ENCODE peak calls at places on chromosomes 4 and X, in five cellular contexts. F is upper lobe of left lung, M is GM12878, L is K562, T is HepG2. R is an unnamed sample.

GRCh38 chrX:17846045-17846444 is 15.1 kb downstream of the RAI2 start:
- ATAC-seq in F (no peak), M (no peak), T (no peak), L (no peak), R (peak)

GRCh38 chr4:2487632-2488031 is 18.7 kb downstream of the RNF4 start:
- ATAC-seq in F (no peak), T (no peak), L (no peak), M (peak), R (no peak)

GRCh38 chr4:10821826-10822225 is 137.3 kb upstream of the CLNK start:
- ATAC-seq in L (no peak), M (no peak), T (no peak), F (no peak), R (no peak)

GRCh38 chr4:8515316-8516060 is 64.7 kb upstream of the GPR78 start:
- ATAC-seq in F (peak), T (no peak), L (no peak), M (no peak), R (no peak)

GRCh38 chr4:19346636-19347035 is 905.1 kb upstream of the SLIT2 start:
- ATAC-seq in F (no peak), L (no peak), M (no peak), T (no peak), R (no peak)

GRCh38 chr4:69759189-69759604 is 1.2 kb downstream of the SULT1B1 start:
- ATAC-seq in L (no peak), M (no peak), F (no peak), T (no peak), R (no peak)

GRCh38 chrX:124342174-124342867 is 4.0 kb upstream of the SH2D1A start:
- ATAC-seq in T (no peak), L (peak), F (no peak), M (peak), R (no peak)

GRCh38 chrX:106481341-106481740 is 130.4 kb upstream of the RADX start:
- ATAC-seq in T (peak), L (peak), M (peak), F (peak), R (peak)

GRCh38 chr4:160370046-160370445 is 1267.2 kb downstream of the RAPGEF2 start:
- ATAC-seq in T (no peak), F (no peak), M (no peak), L (no peak), R (no peak)

GRCh38 chr4:45347056-45347455 is 620.7 kb upstream of the GNPDA2 start:
- ATAC-seq in T (no peak), M (no peak), F (no peak), L (no peak), R (no peak)

GRCh38 chr4:123121241-123121907 is 199.0 kb upstream of the NUDT6 start:
- ATAC-seq in L (no peak), F (no peak), M (no peak), T (peak), R (no peak)

GRCh38 chrX:53357799-53358530 is 64.5 kb downstream of the SMC1A start:
- ATAC-seq in M (no peak), T (no peak), F (no peak), L (no peak), R (no peak)

GRCh38 chrX:66203114-66203513 is 39.1 kb downstream of the HEPH start:
- ATAC-seq in F (no peak), M (peak), T (no peak), L (no peak), R (no peak)

GRCh38 chrX:66200855-66201795 is 37.1 kb downstream of the HEPH start:
- ATAC-seq in L (peak), M (peak), F (no peak), T (no peak), R (no peak)

GRCh38 chrX:66200050-66200664 is 36.1 kb downstream of the HEPH start:
- ATAC-seq in L (peak), T (no peak), M (peak), F (peak), R (no peak)
- TF ChIP-seq POLR2A in L (peak), T (no peak), M (no peak), F (no peak), R (no peak)

GRCh38 chr4:7460591-7460990 is 25.9 kb upstream of the PSAPL1 start:
- ATAC-seq in L (peak), M (no peak), T (peak), F (no peak), R (no peak)

GRCh38 chr4:7458066-7458425 is 23.3 kb upstream of the PSAPL1 start:
- ATAC-seq in M (no peak), L (no peak), T (no peak), F (no peak), R (no peak)

GRCh38 chr4:7459471-7459870 is 24.7 kb upstream of the PSAPL1 start:
- ATAC-seq in T (no peak), M (no peak), F (no peak), L (no peak), R (no peak)

GRCh38 chr4:7457201-7458065 is 22.7 kb upstream of the PSAPL1 start:
- ATAC-seq in L (no peak), M (no peak), F (no peak), T (peak), R (peak)

GRCh38 chr4:7458477-7458876 is 23.7 kb upstream of the PSAPL1 start:
- ATAC-seq in M (no peak), F (no peak), T (no peak), L (no peak), R (no peak)
- TF ChIP-seq POLR2AphosphoS5 in M (no peak), F (no peak), T (no peak), L (no peak), R (no peak)

DNA sequence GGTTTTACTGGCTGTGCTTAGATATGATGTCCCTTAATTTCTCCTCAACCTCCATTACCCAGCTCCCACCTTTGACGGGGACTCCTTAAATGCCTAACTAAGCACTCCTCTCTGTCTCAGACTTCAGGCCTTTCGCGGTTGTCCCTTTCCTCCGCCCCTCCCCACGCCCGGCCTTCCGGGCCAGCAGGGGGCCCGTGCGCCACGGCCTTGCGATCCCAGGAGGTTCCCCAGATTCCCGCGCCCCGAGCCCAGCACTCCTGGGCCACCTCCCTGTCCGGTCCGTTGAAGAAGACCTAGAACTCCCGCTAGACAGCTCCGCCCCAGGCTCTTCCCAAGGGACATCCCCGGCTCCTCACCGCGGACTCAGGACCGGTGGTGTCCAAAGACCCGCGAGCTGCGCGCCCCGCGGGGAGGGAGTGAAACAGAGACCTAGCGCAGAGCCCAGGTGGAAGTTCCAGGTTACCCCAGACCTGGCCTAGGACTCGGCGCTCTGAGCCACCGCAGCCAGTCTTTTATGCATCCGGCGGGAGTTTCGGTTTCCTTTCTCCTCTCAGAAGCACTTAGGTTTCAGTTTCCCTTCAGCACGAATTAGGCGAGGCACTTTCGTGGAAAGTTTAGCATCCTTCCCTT is at the start of gene DDX60:
- ATAC-seq in T (peak), L (peak), M (peak), F (peak), R (peak)
- TF ChIP-seq POLR2A in T (no peak), L (no peak), M (peak), F (peak), R (no peak)

DNA sequence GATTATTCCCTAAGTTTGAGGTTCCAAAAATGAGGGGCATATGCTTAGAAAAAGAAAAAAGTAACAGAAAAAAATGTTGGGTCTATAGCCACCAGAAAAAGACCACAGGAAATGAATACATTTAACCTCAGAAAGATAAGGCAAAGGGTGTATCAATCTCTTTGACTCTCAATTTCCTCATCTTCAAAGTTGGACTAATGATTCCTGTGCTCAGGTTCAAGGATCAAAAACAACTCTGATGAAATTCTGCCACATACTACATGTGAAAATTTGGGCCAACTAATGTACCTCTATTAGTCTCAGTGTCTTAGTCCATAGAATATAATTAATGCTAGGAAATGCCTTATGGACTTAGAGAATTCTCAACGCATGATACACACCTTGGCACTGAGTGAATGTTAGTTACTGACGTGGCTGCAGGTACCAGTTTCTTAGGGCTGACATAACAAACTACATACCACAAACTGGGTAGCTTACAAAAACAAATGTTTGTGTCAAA is 257.7 kb downstream of the ANKRD50 start:
- ATAC-seq in L (no peak), F (no peak), T (no peak), M (no peak), R (no peak)
- TF ChIP-seq POLR2AphosphoS5 in L (no peak), F (no peak), T (no peak), M (no peak), R (no peak)

GRCh38 chr4:105471566-105472176 is 2.2 kb downstream of the PPA2 start:
- ATAC-seq in M (peak), T (peak), F (peak), L (peak), R (no peak)

GRCh38 chr4:105461221-105462041 is 12.4 kb downstream of the PPA2 start:
- ATAC-seq in M (peak), T (no peak), F (no peak), L (peak), R (no peak)

GRCh38 chr4:105462610-105463009 is 11.3 kb downstream of the PPA2 start:
- ATAC-seq in M (no peak), L (no peak), T (no peak), F (no peak), R (no peak)

GRCh38 chr4:105462042-105462421 is 11.8 kb downstream of the PPA2 start:
- ATAC-seq in L (peak), M (no peak), T (no peak), F (no peak), R (no peak)

DNA sequence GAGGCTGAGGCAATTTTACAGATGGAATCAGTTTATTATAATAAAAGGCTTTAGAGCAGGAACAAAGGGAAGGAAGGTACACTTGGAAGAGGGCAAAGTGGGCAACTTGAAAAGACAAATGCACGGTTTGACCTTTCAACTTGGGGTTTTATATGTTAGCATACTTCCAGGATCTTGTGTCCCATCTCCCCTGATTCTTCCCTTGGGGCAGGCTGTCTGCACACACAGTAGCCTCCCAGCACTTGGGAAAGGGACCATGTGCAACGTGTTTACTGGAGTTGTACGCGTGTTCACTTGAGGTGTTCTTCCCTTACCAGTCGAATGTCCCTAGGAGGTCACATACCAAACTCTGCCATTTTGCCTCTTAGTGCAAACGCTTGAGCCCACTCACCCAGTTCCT is 7.3 kb downstream of the PPA2 start:
- ATAC-seq in M (no peak), T (no peak), L (no peak), F (no peak), R (no peak)
- TF ChIP-seq POLR2A in M (no peak), T (no peak), L (no peak), F (no peak), R (no peak)

DNA sequence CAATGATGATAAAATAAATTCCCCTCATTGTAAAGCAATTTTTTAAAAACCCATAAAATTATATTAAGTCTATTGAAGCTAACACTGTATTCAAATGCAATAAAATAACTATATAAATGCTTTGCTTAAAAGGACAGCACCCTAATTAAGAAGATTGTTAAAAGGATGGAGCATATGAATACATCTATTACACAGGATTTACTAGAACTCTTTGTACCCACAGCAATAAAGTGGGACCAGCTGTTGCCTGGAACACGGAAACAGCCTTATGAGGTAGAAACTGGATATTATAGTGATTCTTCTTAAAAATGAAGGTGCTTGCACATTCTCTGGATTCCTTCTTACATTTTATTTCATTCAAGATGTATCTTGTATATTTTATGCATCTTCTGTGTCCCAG is 298.7 kb upstream of the KLF3 start:
- ATAC-seq in F (no peak), T (no peak), M (no peak), L (no peak), R (no peak)
- TF ChIP-seq POLR2AphosphoS5 in F (no peak), T (no peak), M (no peak), L (no peak), R (no peak)

DNA sequence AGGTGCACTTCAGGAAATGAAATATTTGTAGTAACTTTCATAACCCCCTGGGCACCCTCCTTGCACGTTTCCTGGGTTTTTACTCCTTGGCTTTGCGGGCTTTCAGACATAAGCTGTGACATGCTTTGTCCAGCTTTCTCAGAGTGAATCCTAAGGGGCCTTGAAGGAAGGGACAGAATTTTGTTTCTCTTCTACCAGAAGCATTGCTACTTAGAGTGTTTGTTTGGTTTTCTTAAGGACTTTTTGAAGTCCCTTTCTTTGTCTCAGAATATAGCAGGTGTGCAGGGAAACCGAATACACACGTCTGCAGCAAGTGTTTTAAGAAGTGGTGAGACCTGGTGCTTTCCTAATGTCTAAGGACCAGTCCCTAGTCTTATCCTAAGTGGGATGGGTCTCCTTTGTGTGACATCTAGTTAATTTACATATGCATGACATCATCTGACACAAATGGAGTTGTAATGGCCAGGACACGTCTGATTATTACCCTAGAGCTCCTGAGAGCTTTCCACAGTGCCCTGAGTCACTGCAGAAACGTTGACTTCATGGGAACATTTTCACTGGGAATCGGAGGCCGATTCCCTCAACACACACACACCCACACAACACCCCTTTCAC is 1.3 kb downstream of the FAM149A start:
- ATAC-seq in F (peak), T (no peak), M (no peak), L (peak), R (peak)
- TF ChIP-seq POLR2A in F (no peak), T (no peak), M (no peak), L (no peak), R (no peak)